ENCODE peak calls at places on chromosomes 12 and 14, in four cellular contexts. Z is OCI-LY7, S is Calu3, B is RWPE1. T is an unnamed sample.

GRCh38 chr12:11675952-11676505 is 26.6 kb downstream of the ETV6 start:
- DNase-seq in Z (no peak), S (no peak), B (no peak), T (no peak)

GRCh38 chr12:89492883-89493282 is 31.7 kb downstream of the GALNT4 start:
- DNase-seq in Z (no peak), B (no peak), S (peak; percentile 35), T (no peak)

GRCh38 chr12:49489720-49490119 is 49.1 kb upstream of the KCNH3 start:
- DNase-seq in Z (no peak), S (no peak), B (peak; percentile 45), T (no peak)

GRCh38 chr14:34376868-34377267 is 85.2 kb downstream of the SPTSSA start:
- DNase-seq in S (no peak), B (no peak), Z (no peak), T (no peak)

GRCh38 chr12:64746663-64747062 is 12.5 kb downstream of the GNS start:
- DNase-seq in B (no peak), S (no peak), Z (no peak), T (no peak)

GRCh38 chr14:49420201-49420600 is 166.0 kb downstream of the RPS29 start:
- DNase-seq in Z (no peak), B (no peak), S (no peak), T (peak; percentile 5)

GRCh38 chr12:114662512-114663177 is 21.3 kb downstream of the TBX3 start:
- DNase-seq in S (peak; percentile 83), Z (peak; percentile 56), B (peak; percentile 82), T (peak; percentile 82)

GRCh38 chr14:79659995-79660975 is 551.0 kb downstream of the DIO2 start:
- DNase-seq in B (no peak), S (no peak), Z (no peak), T (no peak)

GRCh38 chr14:92352158-92352985 is 29.4 kb downstream of the SLC24A4 start:
- DNase-seq in B (no peak), S (no peak), Z (peak; percentile 26), T (peak; percentile 77)

GRCh38 chr12:83010169-83010804 is 323.6 kb downstream of the TMTC2 start:
- DNase-seq in S (no peak), B (no peak), Z (peak; percentile 40), T (no peak)

GRCh38 chr12:4526923-4527546 is 11.7 kb upstream of the RAD51AP1 start:
- DNase-seq in S (no peak), B (no peak), Z (peak; percentile 29), T (no peak)

DNA sequence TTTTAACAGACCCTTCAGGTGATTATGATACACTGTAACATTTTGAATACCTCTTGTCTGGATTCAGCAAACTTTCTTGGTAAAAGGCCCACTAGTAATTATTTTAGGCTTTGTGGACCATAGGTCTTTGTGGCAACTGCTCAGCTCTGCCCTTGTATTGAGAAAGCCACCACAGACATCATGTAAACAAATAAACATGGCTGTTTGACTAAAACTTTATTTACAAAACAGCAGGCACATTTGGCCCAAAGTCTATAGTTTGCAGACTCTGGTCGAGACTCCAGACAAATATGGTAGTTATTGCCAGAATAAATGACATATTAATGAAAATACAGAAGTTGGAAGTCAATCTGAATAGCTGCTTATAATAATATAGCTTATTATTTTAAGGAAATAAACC is 18.2 kb downstream of the NAA30 start:
- DNase-seq in B (no peak), S (no peak), Z (no peak), T (no peak)
- TF ChIP-seq CTCF in B (no peak), S (no peak), Z (no peak), T (no peak)

DNA sequence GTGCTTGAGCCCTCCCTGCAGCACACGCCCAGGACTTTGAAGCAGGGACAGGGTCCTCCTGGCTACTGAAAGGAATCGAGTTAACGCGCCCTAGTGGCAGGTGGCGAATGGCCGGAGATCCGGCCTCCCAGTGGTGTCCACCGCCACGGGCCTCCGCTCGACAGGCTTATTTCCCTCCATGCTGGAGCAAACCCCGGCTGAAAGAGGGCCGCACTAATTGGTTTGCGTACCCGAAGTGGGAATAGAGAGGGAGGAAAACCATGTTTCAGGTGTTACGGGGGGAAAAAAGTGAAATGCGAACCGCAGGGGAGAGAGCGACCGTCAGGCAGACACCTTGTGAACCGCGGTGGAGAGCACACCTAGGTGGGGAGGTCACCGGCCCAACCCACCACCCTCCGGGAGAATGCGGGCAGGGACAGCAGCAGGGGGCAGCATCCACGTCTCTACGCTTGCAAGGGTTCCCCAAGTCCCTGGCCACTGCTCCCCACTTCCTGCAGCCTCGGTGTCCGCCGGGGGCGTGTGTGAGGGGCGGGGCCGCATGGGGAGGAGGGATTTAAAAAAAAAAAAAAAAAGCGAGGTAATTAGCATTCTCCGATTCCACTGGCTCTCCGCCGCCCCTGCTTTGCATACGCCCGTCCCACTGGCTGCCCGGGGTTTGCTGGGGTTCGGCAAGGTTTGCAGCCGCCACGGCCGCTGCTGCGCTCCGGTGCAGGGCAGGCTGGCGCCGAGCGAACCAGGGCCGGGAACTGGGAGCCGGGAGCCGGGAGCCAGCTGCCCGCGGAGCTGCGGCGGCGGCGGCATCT is 224.6 kb upstream of the CRY1 start:
- DNase-seq in B (peak; percentile 92), Z (no peak), S (peak; percentile 92), T (peak; percentile 94)
- TF ChIP-seq CTCF in B (peak; percentile 31), Z (no peak), S (peak; percentile 63), T (peak; percentile 61)

GRCh38 chr12:1630081-1630826 is 1.2 kb downstream of the WNT5B start:
- DNase-seq in B (no peak), S (peak; percentile 47), Z (peak; percentile 10), T (peak; percentile 27)
- TF ChIP-seq CTCF in B (no peak), S (no peak), Z (peak; percentile 24), T (peak; percentile 22)

GRCh38 chr12:897386-897785 is 52.1 kb downstream of the RAD52 start:
- DNase-seq in S (no peak), Z (no peak), B (no peak), T (no peak)

GRCh38 chr12:896031-896430 is 53.5 kb downstream of the RAD52 start:
- DNase-seq in S (no peak), Z (no peak), B (no peak), T (no peak)
- TF ChIP-seq CTCF in S (no peak), Z (no peak), B (no peak), T (no peak)

DNA sequence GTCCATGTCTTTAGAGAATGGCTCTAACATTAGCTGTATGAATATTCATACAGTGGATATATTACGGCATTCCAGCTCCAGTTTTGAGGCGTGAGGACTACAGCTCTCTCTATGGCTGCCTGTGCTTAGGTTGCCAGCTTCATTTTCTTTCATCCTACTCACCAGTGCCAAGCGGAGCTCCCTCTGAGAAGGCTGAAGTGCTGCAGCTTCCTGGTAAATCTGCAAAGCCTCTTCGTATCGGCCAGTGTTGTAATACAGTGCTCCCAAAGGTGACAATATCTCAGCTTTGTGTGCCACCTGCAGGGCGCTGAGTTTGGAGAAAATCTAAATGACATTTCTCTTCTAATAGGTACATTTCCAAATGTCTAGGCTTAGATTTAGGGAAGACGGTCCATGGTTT is 19.8 kb upstream of the OVCH1 start:
- DNase-seq in S (peak; percentile 49), B (no peak), Z (no peak), T (no peak)
- TF ChIP-seq CTCF in S (peak; percentile 38), B (no peak), Z (no peak), T (no peak)

GRCh38 chr14:29529418-29529817 is 398.2 kb downstream of the PRKD1 start:
- DNase-seq in B (no peak), Z (no peak), S (peak; percentile 20), T (no peak)
- TF ChIP-seq CTCF in B (no peak), Z (peak; percentile 63), S (peak; percentile 18), T (no peak)

GRCh38 chr12:28130234-28130624 is 60.0 kb upstream of the CCDC91 start:
- DNase-seq in S (no peak), Z (no peak), B (no peak), T (no peak)

GRCh38 chr12:28135801-28136439 is 54.3 kb upstream of the CCDC91 start:
- DNase-seq in Z (no peak), S (no peak), B (no peak), T (no peak)

GRCh38 chr12:28129031-28129430 is 61.2 kb upstream of the CCDC91 start:
- DNase-seq in S (no peak), B (no peak), Z (no peak), T (no peak)

GRCh38 chr12:28130625-28131598 is 59.3 kb upstream of the CCDC91 start:
- DNase-seq in Z (no peak), S (peak; percentile 64), B (peak; percentile 80), T (peak; percentile 4)

GRCh38 chr12:28132398-28132797 is 57.9 kb upstream of the CCDC91 start:
- DNase-seq in Z (no peak), B (no peak), S (no peak), T (no peak)
- TF ChIP-seq CTCF in Z (no peak), B (no peak), S (no peak), T (no peak)

T was measured in activated CD8-positive, alpha-beta T cell treated with anti-CD3 and anti-CD28 coated beads for 36 hours.